ENCODE peak calls at places on chromosomes 7 and 10, in eight cellular contexts. H is GDM1, R is coronary artery, C is NCI-H1048, U is amniotic stem cell, X is lower leg skin, F is HFF-Myc, Y is transverse colon. D is an unnamed sample.

GRCh38 chr10:89115876-89116627 is 91.1 kb downstream of the CH25H start:
- DNase-seq in H (no peak), R (no peak), C (no peak), U (no peak), X (no peak), F (no peak), Y (no peak), D (peak)

GRCh38 chr10:92395271-92395670 is 104.3 kb downstream of the MARCHF5 start:
- DNase-seq in H (no peak), R (no peak), C (no peak), U (no peak), X (no peak), F (no peak), Y (no peak), D (no peak)

GRCh38 chr7:28144266-28144665 is 36.3 kb downstream of the JAZF1 start:
- DNase-seq in H (no peak), R (no peak), C (no peak), U (no peak), X (no peak), F (no peak), Y (no peak), D (no peak)

GRCh38 chr7:120421151-120421651 is 148.2 kb downstream of the KCND2 start:
- DNase-seq in H (no peak), R (no peak), C (no peak), U (no peak), X (no peak), F (no peak), Y (no peak), D (no peak)

GRCh38 chr10:11434323-11434722 is 177.1 kb downstream of the USP6NL start:
- DNase-seq in H (no peak), R (no peak), C (no peak), U (no peak), X (peak), F (no peak), Y (no peak), D (no peak)

GRCh38 chr7:20141666-20142065 is 75.5 kb downstream of the MACC1 start:
- DNase-seq in H (no peak), R (no peak), C (no peak), U (no peak), X (no peak), F (no peak), Y (no peak), D (no peak)

GRCh38 chr7:116933465-116933864 is 19.8 kb upstream of the ST7 start:
- DNase-seq in H (no peak), R (no peak), C (no peak), U (no peak), X (no peak), F (no peak), Y (no peak), D (no peak)

GRCh38 chr7:47435889-47436312 is 146.0 kb downstream of the TNS3 start:
- DNase-seq in H (no peak), R (no peak), C (no peak), U (no peak), X (no peak), F (peak), Y (peak), D (peak)

GRCh38 chr7:107971613-107972012 is 31.3 kb downstream of the LAMB1 start:
- DNase-seq in H (no peak), R (no peak), C (no peak), U (no peak), X (peak), F (no peak), Y (no peak), D (peak)

GRCh38 chr10:68666280-68666760 is 54.7 kb upstream of the CCAR1 start:
- DNase-seq in H (no peak), R (no peak), C (no peak), U (peak), X (no peak), F (peak), Y (no peak), D (no peak)

GRCh38 chr10:113930482-113931057 is 76.1 kb downstream of the NHLRC2 start:
- DNase-seq in H (no peak), R (no peak), C (no peak), U (no peak), X (no peak), F (no peak), Y (no peak), D (no peak)

GRCh38 chr7:144682581-144683280 is 153.1 kb downstream of the TPK1 start:
- DNase-seq in H (no peak), R (no peak), C (no peak), U (no peak), X (no peak), F (no peak), Y (no peak), D (no peak)

GRCh38 chr7:19024261-19024660 is 93.2 kb downstream of the TWIST1 start:
- DNase-seq in H (no peak), R (no peak), C (no peak), U (no peak), X (no peak), F (no peak), Y (no peak), D (no peak)

GRCh38 chr10:23060918-23061317 is 34.5 kb upstream of the MSRB2 start:
- DNase-seq in H (no peak), R (no peak), C (no peak), U (no peak), X (no peak), F (no peak), Y (no peak), D (no peak)

GRCh38 chr7:88357794-88358533 is 51.3 kb upstream of the STEAP4 start:
- DNase-seq in H (no peak), R (no peak), C (no peak), U (no peak), X (no peak), F (no peak), Y (no peak), D (peak)

GRCh38 chr7:155308330-155309020 is 10.8 kb downstream of the INSIG1 start:
- DNase-seq in H (no peak), R (no peak), C (no peak), U (no peak), X (no peak), F (no peak), Y (no peak), D (no peak)

GRCh38 chr10:119353438-119353837 is 146.1 kb downstream of the GRK5 start:
- DNase-seq in H (no peak), R (no peak), C (no peak), U (no peak), X (no peak), F (no peak), Y (no peak), D (no peak)

GRCh38 chr10:133086247-133086646 is 1.5 kb upstream of the ADGRA1 start:
- DNase-seq in H (no peak), R (no peak), C (no peak), U (no peak), X (no peak), F (no peak), Y (no peak), D (no peak)

GRCh38 chr10:126179637-126180036 is 208.6 kb downstream of the ADAM12 start:
- DNase-seq in H (no peak), R (no peak), C (no peak), U (no peak), X (no peak), F (no peak), Y (no peak), D (peak)

GRCh38 chr7:120293027-120293426 is 20.1 kb downstream of the KCND2 start:
- DNase-seq in H (no peak), R (no peak), C (no peak), U (no peak), X (no peak), F (no peak), Y (no peak), D (no peak)

GRCh38 chr7:43767311-43767710 is 8.8 kb downstream of the BLVRA start:
- DNase-seq in H (no peak), R (no peak), C (no peak), U (no peak), X (no peak), F (no peak), Y (no peak), D (no peak)

GRCh38 chr7:107810626-107811025 is 7.6 kb upstream of the SLC26A3 start:
- DNase-seq in H (no peak), R (no peak), C (no peak), U (no peak), X (peak), F (no peak), Y (no peak), D (no peak)

GRCh38 chr10:9254353-9254752 is 1199.9 kb downstream of the GATA3 start:
- DNase-seq in H (no peak), R (no peak), C (no peak), U (peak), X (no peak), F (peak), Y (no peak), D (no peak)

GRCh38 chr7:37439282-37440021 is 9.2 kb downstream of the ELMO1 start:
- DNase-seq in H (no peak), R (no peak), C (no peak), U (no peak), X (no peak), F (no peak), Y (no peak), D (no peak)

GRCh38 chr7:3787717-3788311 is 486.8 kb downstream of the SDK1 start:
- DNase-seq in H (no peak), R (no peak), C (no peak), U (no peak), X (no peak), F (no peak), Y (no peak), D (no peak)

GRCh38 chr7:107201795-107202450 is 33.1 kb downstream of the HBP1 start:
- DNase-seq in H (no peak), R (no peak), C (peak), U (no peak), X (no peak), F (no peak), Y (peak), D (peak)

GRCh38 chr7:30087371-30087770 is 47.4 kb upstream of the MTURN start:
- DNase-seq in H (no peak), R (no peak), C (no peak), U (no peak), X (no peak), F (no peak), Y (no peak), D (no peak)

GRCh38 chr10:62020362-62020730 is 118.8 kb downstream of the ARID5B start:
- DNase-seq in H (no peak), R (no peak), C (peak), U (no peak), X (no peak), F (no peak), Y (no peak), D (no peak)

D was measured in KBM-7.